ENCODE peak calls at places on chromosomes 4 and X, in five cellular contexts. One of them, this sample, is unnamed.

GRCh38 chr4:1792832-1793495 is at the start of gene FGFR3:
- DNase-seq in fibroblast of pulmonary artery: peak; percentile 11
- DNase-seq in right lobe of liver: peak; percentile 79
- DNase-seq in GM12865: peak; percentile 22
- DNase-seq in adrenal gland: peak; percentile 30
- DNase-seq in this sample: no peak

GRCh38 chr4:173318648-173319211 is 15.4 kb downstream of the HMGB2 start:
- DNase-seq in GM12865: no peak
- DNase-seq in fibroblast of pulmonary artery: peak; percentile 77
- DNase-seq in adrenal gland: no peak
- DNase-seq in right lobe of liver: no peak
- DNase-seq in this sample: no peak

GRCh38 chr4:112693507-112693906 is 56.6 kb downstream of the LARP7 start:
- DNase-seq in right lobe of liver: no peak
- DNase-seq in fibroblast of pulmonary artery: no peak
- DNase-seq in GM12865: no peak
- DNase-seq in adrenal gland: no peak
- DNase-seq in this sample: no peak

GRCh38 chr4:114922582-114922912 is 190.9 kb downstream of the NDST4 start:
- DNase-seq in fibroblast of pulmonary artery: no peak
- DNase-seq in adrenal gland: no peak
- DNase-seq in right lobe of liver: no peak
- DNase-seq in GM12865: no peak
- DNase-seq in this sample: no peak

GRCh38 chr4:169252339-169253086 is 18.2 kb downstream of the SH3RF1 start:
- DNase-seq in fibroblast of pulmonary artery: peak; percentile 77
- DNase-seq in adrenal gland: peak; percentile 30
- DNase-seq in GM12865: no peak
- DNase-seq in right lobe of liver: no peak
- DNase-seq in this sample: no peak

GRCh38 chrX:108511721-108512120 is 72.1 kb downstream of the COL4A5 start:
- DNase-seq in right lobe of liver: no peak
- DNase-seq in adrenal gland: no peak
- DNase-seq in GM12865: no peak
- DNase-seq in fibroblast of pulmonary artery: peak; percentile 43
- DNase-seq in this sample: no peak

GRCh38 chrX:149570668-149571067 is 16.6 kb downstream of the MAGEA9B start:
- DNase-seq in right lobe of liver: no peak
- DNase-seq in fibroblast of pulmonary artery: peak; percentile 60
- DNase-seq in adrenal gland: no peak
- DNase-seq in GM12865: no peak
- DNase-seq in this sample: no peak

GRCh38 chr4:159171287-159171686 is 68.4 kb downstream of the RAPGEF2 start:
- DNase-seq in right lobe of liver: no peak
- DNase-seq in fibroblast of pulmonary artery: no peak
- DNase-seq in adrenal gland: peak; percentile 13
- DNase-seq in GM12865: no peak
- DNase-seq in this sample: no peak

GRCh38 chr4:156298230-156298629 is 344.6 kb upstream of the CTSO start:
- DNase-seq in right lobe of liver: no peak
- DNase-seq in adrenal gland: no peak
- DNase-seq in GM12865: no peak
- DNase-seq in fibroblast of pulmonary artery: peak; percentile 89
- DNase-seq in this sample: no peak

GRCh38 chr4:182698212-182698611 is 219.0 kb downstream of the DCTD start:
- DNase-seq in right lobe of liver: no peak
- DNase-seq in GM12865: no peak
- DNase-seq in fibroblast of pulmonary artery: no peak
- DNase-seq in adrenal gland: no peak
- DNase-seq in this sample: no peak

GRCh38 chr4:58301384-58301783 is 1191.2 kb upstream of the IGFBP7 start:
- DNase-seq in GM12865: no peak
- DNase-seq in fibroblast of pulmonary artery: peak; percentile 77
- DNase-seq in right lobe of liver: no peak
- DNase-seq in adrenal gland: peak; percentile 54
- DNase-seq in this sample: no peak

GRCh38 chrX:139113682-139114081 is 402.2 kb upstream of the FGF13 start:
- DNase-seq in right lobe of liver: no peak
- DNase-seq in adrenal gland: no peak
- DNase-seq in fibroblast of pulmonary artery: no peak
- DNase-seq in GM12865: no peak
- DNase-seq in this sample: no peak

GRCh38 chrX:31147175-31147574 is 75.3 kb upstream of the FTHL17 start:
- DNase-seq in fibroblast of pulmonary artery: no peak
- DNase-seq in right lobe of liver: no peak
- DNase-seq in GM12865: no peak
- DNase-seq in adrenal gland: no peak
- DNase-seq in this sample: no peak

GRCh38 chrX:4110964-4111363 is 397.5 kb upstream of the PRKX start:
- DNase-seq in GM12865: no peak
- DNase-seq in right lobe of liver: no peak
- DNase-seq in fibroblast of pulmonary artery: no peak
- DNase-seq in adrenal gland: no peak
- DNase-seq in this sample: no peak

GRCh38 chrX:39766085-39766726 is 331.6 kb downstream of the BCOR start:
- DNase-seq in GM12865: peak; percentile 11
- DNase-seq in fibroblast of pulmonary artery: no peak
- DNase-seq in right lobe of liver: no peak
- DNase-seq in adrenal gland: no peak
- DNase-seq in this sample: peak; percentile 86

GRCh38 chrX:14080031-14080430 is 50.3 kb upstream of the GEMIN8 start:
- DNase-seq in GM12865: no peak
- DNase-seq in adrenal gland: no peak
- DNase-seq in right lobe of liver: no peak
- DNase-seq in fibroblast of pulmonary artery: no peak
- DNase-seq in this sample: no peak

GRCh38 chr4:156230151-156230550 is 276.5 kb upstream of the CTSO start:
- DNase-seq in fibroblast of pulmonary artery: peak; percentile 6
- DNase-seq in GM12865: no peak
- DNase-seq in right lobe of liver: no peak
- DNase-seq in adrenal gland: no peak
- DNase-seq in this sample: no peak

GRCh38 chrX:17744896-17745523 is 7.7 kb downstream of the SCML1 start:
- DNase-seq in right lobe of liver: no peak
- DNase-seq in adrenal gland: no peak
- DNase-seq in GM12865: no peak
- DNase-seq in fibroblast of pulmonary artery: no peak
- DNase-seq in this sample: no peak

GRCh38 chrX:118455013-118455412 is 40.6 kb upstream of the DOCK11 start:
- DNase-seq in GM12865: no peak
- DNase-seq in fibroblast of pulmonary artery: no peak
- DNase-seq in adrenal gland: no peak
- DNase-seq in right lobe of liver: no peak
- DNase-seq in this sample: no peak

GRCh38 chr4:30763337-30763736 is 43.2 kb downstream of the PCDH7 start:
- DNase-seq in right lobe of liver: no peak
- DNase-seq in adrenal gland: no peak
- DNase-seq in fibroblast of pulmonary artery: peak; percentile 21
- DNase-seq in GM12865: no peak
- DNase-seq in this sample: no peak

GRCh38 chr4:150010525-150011126 is 67.6 kb upstream of the DCLK2 start:
- DNase-seq in fibroblast of pulmonary artery: peak; percentile 81
- DNase-seq in adrenal gland: peak; percentile 68
- DNase-seq in GM12865: peak; percentile 44
- DNase-seq in right lobe of liver: peak; percentile 47
- DNase-seq in this sample: peak; percentile 18

GRCh38 chrX:2913118-2913517 is 16.0 kb downstream of the ARSD start:
- DNase-seq in fibroblast of pulmonary artery: no peak
- DNase-seq in GM12865: no peak
- DNase-seq in adrenal gland: no peak
- DNase-seq in right lobe of liver: no peak
- DNase-seq in this sample: no peak

GRCh38 chr4:124743711-124744110 is 31.2 kb upstream of the ANKRD50 start:
- DNase-seq in right lobe of liver: no peak
- DNase-seq in GM12865: no peak
- DNase-seq in fibroblast of pulmonary artery: no peak
- DNase-seq in adrenal gland: no peak
- DNase-seq in this sample: no peak

GRCh38 chr4:2817701-2818350 is 24.9 kb downstream of the SH3BP2 start:
- DNase-seq in right lobe of liver: no peak
- DNase-seq in GM12865: no peak
- DNase-seq in adrenal gland: no peak
- DNase-seq in fibroblast of pulmonary artery: no peak
- DNase-seq in this sample: no peak

GRCh38 chrX:54920610-54921426 is at the start of gene TRO:
- DNase-seq in GM12865: no peak
- DNase-seq in right lobe of liver: no peak
- DNase-seq in adrenal gland: no peak
- DNase-seq in fibroblast of pulmonary artery: no peak
- DNase-seq in this sample: peak; percentile 32

GRCh38 chrX:43706786-43707185 is 50.7 kb downstream of the MAOA start:
- DNase-seq in adrenal gland: no peak
- DNase-seq in right lobe of liver: no peak
- DNase-seq in GM12865: no peak
- DNase-seq in fibroblast of pulmonary artery: no peak
- DNase-seq in this sample: no peak

GRCh38 chr4:521636-522330 is 22.8 kb downstream of the PIGG start:
- DNase-seq in right lobe of liver: no peak
- DNase-seq in adrenal gland: no peak
- DNase-seq in fibroblast of pulmonary artery: no peak
- DNase-seq in GM12865: no peak
- DNase-seq in this sample: no peak

GRCh38 chr4:524196-524595 is 25.2 kb downstream of the PIGG start:
- DNase-seq in adrenal gland: no peak
- DNase-seq in GM12865: no peak
- DNase-seq in right lobe of liver: no peak
- DNase-seq in fibroblast of pulmonary artery: no peak
- DNase-seq in this sample: no peak

GRCh38 chr4:522911-523443 is 24.0 kb downstream of the PIGG start:
- DNase-seq in fibroblast of pulmonary artery: no peak
- DNase-seq in GM12865: no peak
- DNase-seq in right lobe of liver: no peak
- DNase-seq in adrenal gland: no peak
- DNase-seq in this sample: no peak

GRCh38 chr4:523601-524000 is 24.6 kb downstream of the PIGG start:
- DNase-seq in adrenal gland: no peak
- DNase-seq in GM12865: no peak
- DNase-seq in fibroblast of pulmonary artery: no peak
- DNase-seq in right lobe of liver: no peak
- DNase-seq in this sample: no peak

GRCh38 chr4:522438-522837 is 23.4 kb downstream of the PIGG start:
- DNase-seq in fibroblast of pulmonary artery: no peak
- DNase-seq in adrenal gland: no peak
- DNase-seq in GM12865: no peak
- DNase-seq in right lobe of liver: no peak
- DNase-seq in this sample: no peak
- H3K4me3 ChIP-seq in fibroblast of pulmonary artery: no peak overlapping the region
- H3K4me3 ChIP-seq in adrenal gland: no peak overlapping the region
- H3K4me3 ChIP-seq in GM12865: no peak overlapping the region
- H3K4me3 ChIP-seq in right lobe of liver: no peak overlapping the region
- H3K4me3 ChIP-seq in this sample: no peak overlapping the region

GRCh38 chr4:186158966-186159365 is 32.4 kb upstream of the CYP4V2 start:
- DNase-seq in GM12865: no peak
- DNase-seq in right lobe of liver: no peak
- DNase-seq in adrenal gland: no peak
- DNase-seq in fibroblast of pulmonary artery: no peak
- DNase-seq in this sample: no peak

GRCh38 chr4:186159613-186160012 is 31.8 kb upstream of the CYP4V2 start:
- DNase-seq in right lobe of liver: no peak
- DNase-seq in GM12865: no peak
- DNase-seq in adrenal gland: no peak
- DNase-seq in fibroblast of pulmonary artery: no peak
- DNase-seq in this sample: no peak

GRCh38 chr4:186166852-186167512 is 24.4 kb upstream of the CYP4V2 start:
- DNase-seq in GM12865: no peak
- DNase-seq in adrenal gland: no peak
- DNase-seq in right lobe of liver: no peak
- DNase-seq in fibroblast of pulmonary artery: no peak
- DNase-seq in this sample: no peak

GRCh38 chr4:186158021-186158859 is 33.1 kb upstream of the CYP4V2 start:
- DNase-seq in right lobe of liver: no peak
- DNase-seq in GM12865: no peak
- DNase-seq in fibroblast of pulmonary artery: no peak
- DNase-seq in adrenal gland: no peak
- DNase-seq in this sample: no peak

GRCh38 chr4:186161138-186161537 is 30.2 kb upstream of the CYP4V2 start:
- DNase-seq in right lobe of liver: no peak
- DNase-seq in fibroblast of pulmonary artery: no peak
- DNase-seq in adrenal gland: no peak
- DNase-seq in GM12865: peak; percentile 91
- DNase-seq in this sample: peak; percentile 17
- H3K4me3 ChIP-seq in right lobe of liver: no peak overlapping the region
- H3K4me3 ChIP-seq in fibroblast of pulmonary artery: no peak overlapping the region
- H3K4me3 ChIP-seq in adrenal gland: no peak overlapping the region
- H3K4me3 ChIP-seq in GM12865: peak overlapping the region; percentile 47
- H3K4me3 ChIP-seq in this sample: no peak overlapping the region

GRCh38 chr4:77167173-77167572 is 10.2 kb downstream of the CCNG2 start:
- DNase-seq in adrenal gland: no peak
- DNase-seq in fibroblast of pulmonary artery: no peak
- DNase-seq in right lobe of liver: no peak
- DNase-seq in GM12865: no peak
- DNase-seq in this sample: no peak
- H3K4me3 ChIP-seq in adrenal gland: no peak overlapping the region
- H3K4me3 ChIP-seq in fibroblast of pulmonary artery: no peak overlapping the region
- H3K4me3 ChIP-seq in right lobe of liver: no peak overlapping the region
- H3K4me3 ChIP-seq in GM12865: no peak overlapping the region
- H3K4me3 ChIP-seq in this sample: no peak overlapping the region

GRCh38 chrX:44953734-44954502 is 80.9 kb downstream of the KDM6A start:
- DNase-seq in adrenal gland: peak; percentile 16
- DNase-seq in fibroblast of pulmonary artery: no peak
- DNase-seq in GM12865: no peak
- DNase-seq in right lobe of liver: no peak
- DNase-seq in this sample: no peak

GRCh38 chrX:44949125-44949524 is 76.1 kb downstream of the KDM6A start:
- DNase-seq in right lobe of liver: no peak
- DNase-seq in GM12865: no peak
- DNase-seq in adrenal gland: no peak
- DNase-seq in fibroblast of pulmonary artery: no peak
- DNase-seq in this sample: no peak

GRCh38 chrX:44951572-44952067 is 78.6 kb downstream of the KDM6A start:
- DNase-seq in fibroblast of pulmonary artery: no peak
- DNase-seq in adrenal gland: no peak
- DNase-seq in GM12865: no peak
- DNase-seq in right lobe of liver: no peak
- DNase-seq in this sample: no peak

GRCh38 chrX:44954562-44954961 is 81.6 kb downstream of the KDM6A start:
- DNase-seq in adrenal gland: no peak
- DNase-seq in GM12865: no peak
- DNase-seq in fibroblast of pulmonary artery: no peak
- DNase-seq in right lobe of liver: no peak
- DNase-seq in this sample: no peak

DNA sequence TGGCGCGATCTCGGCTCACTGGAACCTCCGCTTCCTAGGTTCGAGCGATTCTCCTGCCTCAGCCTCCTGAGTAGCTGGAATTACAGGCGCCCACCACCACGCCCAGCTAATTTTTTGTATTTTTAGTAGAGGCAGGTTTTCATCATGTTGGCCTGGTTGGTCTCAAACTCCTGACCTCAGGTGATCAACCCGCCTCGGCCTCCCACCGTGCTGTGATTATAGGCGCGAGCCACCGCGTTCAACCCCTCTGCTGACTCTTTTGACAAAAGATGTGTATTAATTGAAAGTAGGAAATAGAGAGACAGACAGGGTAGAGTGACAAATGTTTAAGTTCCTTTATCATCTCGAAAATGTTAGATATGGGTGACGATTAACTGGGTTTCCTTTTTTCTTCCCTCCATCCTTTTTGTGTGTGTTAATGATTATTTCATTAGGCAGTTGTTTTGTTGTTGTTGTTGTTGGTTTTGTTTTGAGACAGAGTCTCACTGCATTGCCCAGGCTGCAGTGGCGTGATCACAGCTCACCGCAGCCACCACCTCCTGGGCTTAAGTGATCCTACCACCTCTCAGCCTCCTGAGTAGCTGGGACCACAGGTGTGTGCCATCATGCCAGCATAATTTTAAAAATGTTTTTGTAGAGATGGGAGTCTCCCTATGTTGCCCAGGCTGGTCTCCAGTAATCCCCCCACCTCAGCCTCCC is 79.5 kb downstream of the KDM6A start:
- DNase-seq in right lobe of liver: no peak
- DNase-seq in adrenal gland: no peak
- DNase-seq in GM12865: no peak
- DNase-seq in fibroblast of pulmonary artery: no peak
- DNase-seq in this sample: no peak
- H3K4me3 ChIP-seq in right lobe of liver: no peak overlapping the region
- H3K4me3 ChIP-seq in adrenal gland: no peak overlapping the region
- H3K4me3 ChIP-seq in GM12865: no peak overlapping the region
- H3K4me3 ChIP-seq in fibroblast of pulmonary artery: no peak overlapping the region
- H3K4me3 ChIP-seq in this sample: no peak overlapping the region

This sample was measured in Jurkat, Clone E6-1.